ENCODE peak calls at places on chromosome 7, in four cellular contexts. B, H, R and F are unnamed samples.

GRCh38 chr7:139731802-139732470 is 45.9 kb downstream of the HIPK2 start:
- DNase-seq in B (peak; percentile 90), H (no peak), R (no peak), F (peak; percentile 87)

GRCh38 chr7:69754476-69754875 is 156.2 kb downstream of the AUTS2 start:
- DNase-seq in B (no peak), H (no peak), R (no peak), F (no peak)

GRCh38 chr7:141409911-141410329 is 141.3 kb upstream of the AGK start:
- DNase-seq in B (no peak), H (peak; percentile 53), R (no peak), F (no peak)

GRCh38 chr7:11689096-11689495 is 142.9 kb downstream of the THSD7A start:
- DNase-seq in B (no peak), H (no peak), R (no peak), F (no peak)

GRCh38 chr7:155568335-155568660 is 21.9 kb upstream of the CNPY1 start:
- DNase-seq in B (no peak), H (no peak), R (no peak), F (no peak)

GRCh38 chr7:2281556-2281955 is 32.7 kb downstream of the SNX8 start:
- DNase-seq in B (no peak), H (no peak), R (no peak), F (no peak)

GRCh38 chr7:25216837-25217236 is 11.4 kb downstream of the NPVF start:
- DNase-seq in B (no peak), H (peak; percentile 38), R (no peak), F (no peak)

GRCh38 chr7:45697576-45698136 is 123.5 kb downstream of the ADCY1 start:
- DNase-seq in B (no peak), H (no peak), R (no peak), F (no peak)

GRCh38 chr7:17907014-17907413 is 33.3 kb downstream of the SNX13 start:
- DNase-seq in B (no peak), H (no peak), R (no peak), F (no peak)

GRCh38 chr7:44867073-44867990 is 18.0 kb downstream of the PURB start:
- DNase-seq in B (no peak), H (no peak), R (peak; percentile 35), F (no peak)

GRCh38 chr7:159104188-159105030 is 40.3 kb downstream of the VIPR2 start:
- DNase-seq in B (peak; percentile 68), H (no peak), R (no peak), F (peak; percentile 36)

GRCh38 chr7:99139031-99139430 is 4.9 kb downstream of the SMURF1 start:
- DNase-seq in B (no peak), H (no peak), R (no peak), F (no peak)

GRCh38 chr7:46385662-46386309 is 464.7 kb upstream of the IGFBP3 start:
- DNase-seq in B (no peak), H (no peak), R (no peak), F (no peak)

GRCh38 chr7:38211940-38212339 is 33.9 kb downstream of the STARD3NL start:
- DNase-seq in B (no peak), H (no peak), R (no peak), F (no peak)

GRCh38 chr7:134899729-134900128 is 86.6 kb upstream of the AGBL3 start:
- DNase-seq in B (no peak), H (no peak), R (no peak), F (no peak)

GRCh38 chr7:128106840-128107239 is 75.6 kb upstream of the LRRC4 start:
- DNase-seq in B (no peak), H (no peak), R (no peak), F (peak; percentile 11)

GRCh38 chr7:65798111-65799075 is 74.5 kb upstream of the VKORC1L1 start:
- DNase-seq in B (no peak), H (no peak), R (no peak), F (no peak)

GRCh38 chr7:157150825-157151412 is 12.2 kb downstream of the UBE3C start:
- DNase-seq in B (no peak), H (peak; percentile 26), R (no peak), F (no peak)

GRCh38 chr7:57211428-57212100 is 79.3 kb upstream of the ZNF479 start:
- DNase-seq in B (no peak), H (no peak), R (no peak), F (no peak)

GRCh38 chr7:100589341-100589935 is 3.3 kb downstream of the FBXO24 start:
- DNase-seq in B (no peak), H (no peak), R (no peak), F (no peak)

GRCh38 chr7:2219606-2220005 is 13.1 kb downstream of the MAD1L1 start:
- DNase-seq in B (no peak), H (no peak), R (no peak), F (no peak)

GRCh38 chr7:114048386-114049235 is 129.8 kb upstream of the PPP1R3A start:
- DNase-seq in B (no peak), H (no peak), R (no peak), F (no peak)

GRCh38 chr7:26397786-26398435 is 106.2 kb downstream of the SNX10 start:
- DNase-seq in B (no peak), H (peak; percentile 51), R (peak; percentile 7), F (no peak)

GRCh38 chr7:114823290-114823689 is 98.6 kb upstream of the MDFIC start:
- DNase-seq in B (no peak), H (no peak), R (no peak), F (no peak)

GRCh38 chr7:32894171-32894570 is 2.6 kb upstream of the KBTBD2 start:
- DNase-seq in B (no peak), H (no peak), R (no peak), F (no peak)

GRCh38 chr7:78489851-78490250 is 691.3 kb downstream of the PHTF2 start:
- DNase-seq in B (no peak), H (no peak), R (no peak), F (no peak)

GRCh38 chr7:585229-585711 is 65.6 kb upstream of the PDGFA start:
- DNase-seq in B (peak; percentile 46), H (no peak), R (peak; percentile 82), F (no peak)

GRCh38 chr7:28999839-29000238 is 41.7 kb upstream of the TRIL start:
- DNase-seq in B (no peak), H (no peak), R (no peak), F (no peak)

GRCh38 chr7:151146761-151147160 is 20.7 kb downstream of the GBX1 start:
- DNase-seq in B (no peak), H (no peak), R (no peak), F (no peak)

GRCh38 chr7:152544971-152545619 is 109.3 kb upstream of the KMT2C start:
- DNase-seq in B (no peak), H (no peak), R (no peak), F (no peak)

GRCh38 chr7:113119429-113119828 is 1.1 kb upstream of the SMIM30 start:
- DNase-seq in B (no peak), H (no peak), R (no peak), F (no peak)

GRCh38 chr7:26062240-26062603 is 89.8 kb upstream of the NFE2L3 start:
- DNase-seq in B (no peak), H (no peak), R (no peak), F (no peak)

GRCh38 chr7:45682836-45683555 is 108.8 kb downstream of the ADCY1 start:
- DNase-seq in B (no peak), H (no peak), R (no peak), F (no peak)

GRCh38 chr7:8295638-8296361 is 33.8 kb upstream of the ICA1 start:
- DNase-seq in B (no peak), H (peak; percentile 72), R (peak; percentile 42), F (no peak)

GRCh38 chr7:12754179-12754578 is 66.7 kb downstream of the ARL4A start:
- DNase-seq in B (no peak), H (no peak), R (no peak), F (no peak)

GRCh38 chr7:149853157-149853556 is 15.0 kb downstream of the ZNF862 start:
- DNase-seq in B (no peak), H (no peak), R (no peak), F (no peak)

GRCh38 chr7:157712666-157713235 is 375.9 kb downstream of the DNAJB6 start:
- DNase-seq in B (no peak), H (no peak), R (no peak), F (no peak)